ENCODE peak calls at places on chromosomes 11 and 22, in seven cellular contexts. F, S, P, A, M, H and Y are unnamed samples.

GRCh38 chr11:121032546-121032945 is 8.6 kb downstream of the TBCEL start:
- DNase-seq in A (no peak), P (no peak), H (no peak), S (no peak), M (no peak), F (no peak), Y (no peak)

GRCh38 chr11:2415601-2416380 is 15.2 kb downstream of the TSSC4 start:
- DNase-seq in A (no peak), H (no peak), F (no peak), M (no peak), S (no peak), P (no peak), Y (no peak)

GRCh38 chr11:85704967-85705366 is 19.0 kb upstream of the CCDC89 start:
- DNase-seq in A (no peak), S (no peak), H (no peak), P (no peak), F (no peak), M (no peak), Y (no peak)

GRCh38 chr22:42754658-42755057 is 34.0 kb upstream of the A4GALT start:
- DNase-seq in S (no peak), P (no peak), F (no peak), H (no peak), A (no peak), M (peak; percentile 67), Y (no peak)

GRCh38 chr11:68352591-68352990 is 40.2 kb downstream of the LRP5 start:
- DNase-seq in P (no peak), H (no peak), M (no peak), S (no peak), F (no peak), A (no peak), Y (no peak)

GRCh38 chr11:103108933-103109817 is at the start of gene DYNC2H1:
- DNase-seq in H (peak; percentile 79), P (peak; percentile 83), F (peak; percentile 75), A (peak; percentile 86), S (peak; percentile 78), M (peak; percentile 92), Y (peak; percentile 72)

GRCh38 chr11:61764606-61765260 is 12.3 kb downstream of the MYRF start:
- DNase-seq in A (no peak), F (no peak), M (peak; percentile 95), H (no peak), P (no peak), S (no peak), Y (no peak)

GRCh38 chr22:29621761-29622526 is 18.5 kb downstream of the NF2 start:
- DNase-seq in F (peak; percentile 93), P (no peak), H (no peak), S (no peak), M (peak; percentile 77), A (peak; percentile 86), Y (no peak)

GRCh38 chr11:119338318-119338890 is 2.3 kb downstream of the C1QTNF5 start:
- DNase-seq in M (no peak), P (peak; percentile 62), F (peak; percentile 48), A (no peak), S (peak; percentile 38), H (no peak), Y (peak; percentile 23)

GRCh38 chr11:35036642-35037041 is 102.3 kb upstream of the CD44 start:
- DNase-seq in M (no peak), F (no peak), P (no peak), S (no peak), A (no peak), H (no peak), Y (no peak)

GRCh38 chr11:125443767-125444311 is 52.2 kb downstream of the FEZ1 start:
- DNase-seq in F (no peak), H (no peak), S (no peak), A (no peak), P (no peak), M (no peak), Y (no peak)

GRCh38 chr22:29710922-29711593 is 8.7 kb upstream of the CABP7 start:
- DNase-seq in A (no peak), M (no peak), S (no peak), P (no peak), F (no peak), H (no peak), Y (no peak)